ENCODE peak calls at places on chromosomes 3 and 15, in five cellular contexts. Z is ELR; D is NCI-H774; H is Jurkat, Clone E6-1; M is glutamatergic neuron. N is an unnamed sample.

GRCh38 chr3:25532763-25533162 is 104.7 kb downstream of the RARB start:
- DNase-seq in Z (peak), D (no peak), H (no peak), M (peak), N (peak)

GRCh38 chr3:196518999-196519737 is 4.0 kb upstream of the SMCO1 start:
- DNase-seq in Z (peak), D (peak), H (peak), M (peak), N (peak)

GRCh38 chr15:100726426-100727190 is 124.2 kb downstream of the ASB7 start:
- DNase-seq in Z (peak), D (no peak), H (no peak), M (no peak), N (no peak)

GRCh38 chr15:75578206-75578947 is 738 bp downstream of the PTPN9 start:
- DNase-seq in Z (peak), D (no peak), H (no peak), M (peak), N (peak)

GRCh38 chr3:69088033-69088432 is 3.3 kb downstream of the ARL6IP5 start:
- DNase-seq in Z (peak), D (no peak), H (no peak), M (no peak), N (no peak)

GRCh38 chr3:179811321-179812095 is 158.7 kb downstream of the USP13 start:
- DNase-seq in Z (peak), D (peak), H (peak), M (peak), N (peak)

GRCh38 chr3:55668359-55668758 is 181.3 kb upstream of the WNT5A start:
- DNase-seq in Z (peak), D (no peak), H (no peak), M (no peak), N (no peak)

GRCh38 chr3:159751754-159752153 is 236.9 kb upstream of the IL12A start:
- DNase-seq in Z (peak), D (no peak), H (no peak), M (no peak), N (no peak)

GRCh38 chr15:60087561-60087960 is 83.5 kb downstream of the FOXB1 start:
- DNase-seq in Z (peak), D (no peak), H (no peak), M (no peak), N (no peak)

GRCh38 chr3:132256984-132257383 is 60.2 kb upstream of the ACP3 start:
- DNase-seq in Z (peak), D (peak), H (peak), M (no peak), N (peak)

GRCh38 chr3:197407526-197407925 is 109.1 kb upstream of the DLG1 start:
- DNase-seq in Z (no peak), D (no peak), H (no peak), M (no peak), N (no peak)

GRCh38 chr3:112734718-112735350 is 93.9 kb upstream of the CCDC80 start:
- DNase-seq in Z (peak), D (no peak), H (peak), M (peak), N (peak)

GRCh38 chr3:50525987-50526386 is 22.6 kb upstream of the CACNA2D2 start:
- DNase-seq in Z (peak), D (no peak), H (peak), M (no peak), N (no peak)

GRCh38 chr3:6825527-6825926 is 35.4 kb upstream of the GRM7 start:
- DNase-seq in Z (no peak), D (no peak), H (no peak), M (no peak), N (no peak)

GRCh38 chr3:45785626-45786150 is 10.6 kb downstream of the SLC6A20 start:
- DNase-seq in Z (no peak), D (no peak), H (no peak), M (no peak), N (no peak)

GRCh38 chr15:69304176-69304533 is 5.4 kb downstream of the PAQR5 start:
- DNase-seq in Z (peak), D (no peak), H (no peak), M (no peak), N (no peak)

GRCh38 chr3:126913524-126913923 is 69.4 kb upstream of the PLXNA1 start:
- DNase-seq in Z (peak), D (no peak), H (no peak), M (no peak), N (no peak)

GRCh38 chr3:188150982-188151381 is 3.0 kb upstream of the LPP start:
- DNase-seq in Z (peak), D (no peak), H (no peak), M (no peak), N (no peak)

GRCh38 chr3:31391150-31391549 is 141.6 kb upstream of the STT3B start:
- DNase-seq in Z (no peak), D (no peak), H (no peak), M (no peak), N (peak)

GRCh38 chr3:42752961-42753360 is 20.1 kb downstream of the CCDC13 start:
- DNase-seq in Z (no peak), D (no peak), H (no peak), M (no peak), N (no peak)

GRCh38 chr3:165895919-165896318 is 58.7 kb upstream of the BCHE start:
- DNase-seq in Z (peak), D (no peak), H (peak), M (peak), N (peak)

GRCh38 chr3:122688996-122689395 is 8.4 kb downstream of the PARP14 start:
- DNase-seq in Z (peak), D (no peak), H (no peak), M (no peak), N (no peak)

GRCh38 chr3:150699068-150699635 is 4.6 kb downstream of the ERICH6 start:
- DNase-seq in Z (peak), D (no peak), H (no peak), M (no peak), N (no peak)

GRCh38 chr3:51686512-51687215 is 15.6 kb downstream of the TEX264 start:
- DNase-seq in Z (peak), D (no peak), H (peak), M (no peak), N (no peak)